ENCODE peak calls at places on chromosome 16, in five cellular contexts. F, V, S, E and J are unnamed samples.
A peak's percentile ranks its signal among the peaks of the same experiment; 100 is the strongest.

GRCh38 chr16:58507195-58507962 is 7.4 kb downstream of the NDRG4 start:
- DNase-seq in V (no peak), S (no peak), F (no peak), E (no peak), J (no peak)

GRCh38 chr16:23145186-23145585 is 4.1 kb downstream of the USP31 start:
- DNase-seq in V (no peak), E (peak; percentile 62), S (no peak), F (no peak), J (no peak)

GRCh38 chr16:6428861-6429260 is 903.8 kb upstream of the RBFOX1 start:
- DNase-seq in S (no peak), F (no peak), V (no peak), E (no peak), J (no peak)

GRCh38 chr16:30722443-30722842 is 23.5 kb downstream of the SRCAP start:
- DNase-seq in V (no peak), S (no peak), E (no peak), F (no peak), J (no peak)

GRCh38 chr16:76335187-76335974 is 58.2 kb downstream of the CNTNAP4 start:
- DNase-seq in F (no peak), S (no peak), V (no peak), E (no peak), J (no peak)

GRCh38 chr16:17602678-17603077 is 131.9 kb upstream of the XYLT1 start:
- DNase-seq in F (no peak), V (no peak), S (no peak), E (peak; percentile 29), J (no peak)

GRCh38 chr16:243348-243747 is 8.7 kb downstream of the FAM234A start:
- DNase-seq in E (no peak), V (no peak), S (peak; percentile 70), F (no peak), J (no peak)

GRCh38 chr16:3596101-3596861 is 15.1 kb downstream of the SLX4 start:
- DNase-seq in S (no peak), V (no peak), E (no peak), F (no peak), J (no peak)

GRCh38 chr16:65965632-65966031 is 400.9 kb upstream of the CDH5 start:
- DNase-seq in S (no peak), F (no peak), V (no peak), E (no peak), J (no peak)

GRCh38 chr16:25033852-25034251 is 18.7 kb upstream of the ARHGAP17 start:
- DNase-seq in S (no peak), E (no peak), F (no peak), V (no peak), J (no peak)

GRCh38 chr16:57478396-57479024 is 7.8 kb downstream of the DOK4 start:
- DNase-seq in E (no peak), F (no peak), S (no peak), V (no peak), J (no peak)

GRCh38 chr16:73230651-73231050 is 182.7 kb upstream of the ZFHX3 start:
- DNase-seq in E (no peak), S (no peak), F (no peak), V (no peak), J (no peak)

GRCh38 chr16:67015317-67015731 is 13.6 kb upstream of the CBFB start:
- DNase-seq in V (peak; percentile 10), F (no peak), S (peak; percentile 8), E (no peak), J (no peak)
- TF ChIP-seq CTCF in V (peak; percentile 21), F (no peak), S (no peak), E (no peak), J (no peak)

DNA sequence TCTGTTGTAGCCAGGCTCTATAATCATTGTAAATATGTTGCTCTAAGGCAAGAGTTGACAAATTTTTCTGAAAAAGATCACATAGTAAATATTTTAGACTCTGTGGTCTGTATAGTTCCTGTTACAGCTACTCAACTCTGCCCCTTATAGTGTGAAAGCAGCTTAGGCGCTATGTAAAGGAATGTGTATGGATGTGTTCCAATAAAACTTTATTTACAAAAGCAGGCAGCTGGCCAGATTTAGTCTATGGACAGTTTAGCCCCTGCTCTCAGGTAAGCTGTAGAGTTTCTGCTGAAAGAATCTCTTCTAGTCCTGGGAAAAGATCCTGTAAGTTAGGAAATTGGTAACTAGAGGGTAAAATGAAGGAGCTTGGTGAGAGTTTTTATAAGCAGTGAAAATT is 133.1 kb downstream of the SALL1 start:
- DNase-seq in F (no peak), S (no peak), E (no peak), V (no peak), J (no peak)
- H3K4me3 ChIP-seq in F (no peak overlapping the region), S (no peak overlapping the region), E (no peak overlapping the region), V (no peak overlapping the region), J (no peak overlapping the region)

GRCh38 chr16:71350821-71351557 is 7.5 kb upstream of the CALB2 start:
- DNase-seq in E (no peak), F (no peak), V (no peak), S (no peak), J (no peak)
- H3K27me3 ChIP-seq in E (no peaks in the 10 kb centered on the region), F (no peaks in the 10 kb centered on the region), V (no peaks in the 10 kb centered on the region), S (no peaks in the 10 kb centered on the region), J (no peaks in the 10 kb centered on the region)

GRCh38 chr16:50627419-50627818 is 53.7 kb downstream of the SNX20 start:
- DNase-seq in V (no peak), E (peak; percentile 94), S (peak; percentile 19), F (peak; percentile 87), J (peak; percentile 64)
- TF ChIP-seq CTCF in V (no peak), E (peak; percentile 60), S (no peak), F (peak; percentile 44), J (no peak)

GRCh38 chr16:86319871-86320270 is 190.5 kb upstream of the FOXF1 start:
- DNase-seq in S (no peak), F (no peak), V (no peak), E (no peak), J (no peak)

GRCh38 chr16:86324320-86324719 is 186.0 kb upstream of the FOXF1 start:
- DNase-seq in E (no peak), V (no peak), F (no peak), S (no peak), J (no peak)

GRCh38 chr16:86322840-86323239 is 187.5 kb upstream of the FOXF1 start:
- DNase-seq in E (no peak), F (no peak), S (no peak), V (no peak), J (no peak)

GRCh38 chr16:86322283-86322682 is 188.0 kb upstream of the FOXF1 start:
- DNase-seq in F (no peak), S (no peak), V (no peak), E (no peak), J (no peak)

GRCh38 chr16:86321491-86321890 is 188.8 kb upstream of the FOXF1 start:
- DNase-seq in S (no peak), V (no peak), F (no peak), E (no peak), J (no peak)
- H3K4me3 ChIP-seq in S (no peak overlapping the region), V (no peak overlapping the region), F (no peak overlapping the region), E (no peak overlapping the region), J (no peak overlapping the region)